ENCODE peak calls at places on chromosomes 7 and 10, in six cellular contexts. C, F, L, V, S and B are unnamed samples.

GRCh38 chr7:78535655-78536054 is 737.1 kb downstream of the PHTF2 start:
- DNase-seq in F (no peak), S (no peak), L (no peak), C (no peak), V (no peak), B (no peak)

GRCh38 chr10:12351447-12351846 is 2.1 kb downstream of the CAMK1D start:
- DNase-seq in F (no peak), C (peak), S (no peak), L (peak), V (no peak), B (no peak)

GRCh38 chr10:27997865-27998177 is 1.1 kb downstream of the ODAD2 start:
- DNase-seq in V (no peak), C (no peak), S (no peak), F (no peak), L (no peak), B (no peak)

GRCh38 chr10:23656735-23657134 is 217.9 kb downstream of the OTUD1 start:
- DNase-seq in L (no peak), S (no peak), F (no peak), V (no peak), C (no peak), B (no peak)

GRCh38 chr7:84492565-84493034 is 298.0 kb upstream of the SEMA3A start:
- DNase-seq in L (no peak), S (no peak), C (no peak), F (no peak), V (peak), B (no peak)

GRCh38 chr7:132480534-132480933 is 95.7 kb downstream of the PLXNA4 start:
- DNase-seq in F (no peak), L (peak), V (no peak), S (no peak), C (no peak), B (no peak)

GRCh38 chr7:20218261-20218660 is 1.1 kb upstream of the MACC1 start:
- DNase-seq in S (no peak), L (no peak), C (peak), F (no peak), V (no peak), B (no peak)

GRCh38 chr10:70528726-70529362 is 50.3 kb downstream of the PALD1 start:
- DNase-seq in V (no peak), F (no peak), L (no peak), C (no peak), S (peak), B (peak)

GRCh38 chr7:113268757-113269156 is 150.4 kb upstream of the SMIM30 start:
- DNase-seq in C (no peak), S (no peak), V (no peak), F (no peak), L (no peak), B (no peak)

GRCh38 chr10:66844176-66844947 is 81.5 kb upstream of the LRRTM3 start:
- DNase-seq in S (no peak), V (no peak), L (no peak), C (no peak), F (no peak), B (no peak)

GRCh38 chr7:76340617-76341131 is 18.1 kb downstream of the YWHAG start:
- DNase-seq in F (no peak), L (no peak), C (no peak), S (no peak), V (no peak), B (no peak)

GRCh38 chr10:28769147-28769604 is 91.9 kb downstream of the BAMBI start:
- DNase-seq in V (no peak), L (no peak), S (no peak), F (no peak), C (peak), B (peak)